ENCODE peak calls at places on chromosome 7, in seven cellular contexts. H is brain microvascular endothelial cell; O is heart right ventricle; V is SHP77; Z is KBM-7; N is AG04450; K is activated CD4-positive, alpha-beta T cell treated with anti-CD3 and anti-CD28 coated beads, Interleukin-2, amount 50 U/mL, for 4 hours. I is an unnamed sample.

GRCh38 chr7:45893996-45894664 is 5.8 kb downstream of the IGFBP1 start:
- DNase-seq in O (no peak), V (no peak), N (no peak), H (no peak), K (no peak), Z (no peak), I (no peak)

GRCh38 chr7:87028636-87029035 is 30.8 kb downstream of the ELAPOR2 start:
- DNase-seq in O (no peak), V (no peak), K (no peak), Z (no peak), N (no peak), H (no peak), I (no peak)

GRCh38 chr7:150955519-150956394 is 22.4 kb downstream of the KCNH2 start:
- DNase-seq in O (peak), N (no peak), H (no peak), V (peak), K (no peak), Z (no peak), I (no peak)

GRCh38 chr7:17912536-17913235 is 27.6 kb downstream of the SNX13 start:
- DNase-seq in N (no peak), O (no peak), H (no peak), K (no peak), Z (no peak), V (no peak), I (no peak)

GRCh38 chr7:106125417-106125816 is 13.3 kb upstream of the SYPL1 start:
- DNase-seq in H (no peak), N (no peak), K (no peak), V (no peak), Z (no peak), O (no peak), I (no peak)

GRCh38 chr7:26369519-26370385 is 78.1 kb downstream of the SNX10 start:
- DNase-seq in Z (peak), N (no peak), O (peak), H (peak), K (no peak), V (peak), I (peak)

GRCh38 chr7:26792573-26792972 is 71.8 kb downstream of the SKAP2 start:
- DNase-seq in Z (no peak), K (no peak), V (no peak), N (no peak), O (no peak), H (no peak), I (no peak)

GRCh38 chr7:108351715-108352114 is 104.5 kb downstream of the NRCAM start:
- DNase-seq in Z (no peak), H (no peak), V (peak), K (no peak), N (no peak), O (no peak), I (no peak)

GRCh38 chr7:22333680-22334141 is 23.2 kb downstream of the RAPGEF5 start:
- DNase-seq in O (no peak), N (no peak), K (no peak), V (peak), Z (no peak), H (no peak), I (no peak)

GRCh38 chr7:72466797-72467196 is 54.7 kb upstream of the CALN1 start:
- DNase-seq in H (no peak), N (no peak), Z (no peak), O (no peak), V (no peak), K (no peak), I (no peak)